ENCODE peak calls at places on chromosomes 2 and 18, in five cellular contexts. T is K562, A is GM12878, M is H1, G is HepG2. W is an unnamed sample.

GRCh38 chr2:70779911-70780580 is 10.4 kb downstream of the FIGLA start:
- DNase-seq in M (no peak), A (no peak), T (no peak), G (no peak), W (no peak)

GRCh38 chr2:64426191-64426952 is 27.6 kb upstream of the LGALSL start:
- DNase-seq in G (no peak), M (no peak), T (no peak), A (no peak), W (no peak)

GRCh38 chr2:97354576-97354975 is 235.1 kb downstream of the ANKRD36B start:
- DNase-seq in A (no peak), G (no peak), M (no peak), T (no peak), W (no peak)

GRCh38 chr2:72886505-72887031 is 640 bp upstream of the SPR start:
- DNase-seq in M (no peak), G (no peak), A (no peak), T (no peak), W (no peak)

GRCh38 chr2:169579044-169579443 is 5.1 kb upstream of the PPIG start:
- DNase-seq in A (no peak), T (no peak), G (no peak), M (no peak), W (no peak)

GRCh38 chr2:198273670-198274069 is 469.3 kb downstream of the PLCL1 start:
- DNase-seq in T (no peak), G (no peak), A (no peak), M (no peak), W (no peak)

GRCh38 chr2:134636714-134637113 is 82.1 kb downstream of the TMEM163 start:
- DNase-seq in M (no peak), G (no peak), T (no peak), A (no peak), W (no peak)

GRCh38 chr2:222315443-222316121 is 16.8 kb upstream of the PAX3 start:
- DNase-seq in G (no peak), A (no peak), T (no peak), M (no peak), W (no peak)

GRCh38 chr2:50401772-50402653 is 629.9 kb downstream of the NRXN1 start:
- DNase-seq in M (peak; percentile 29), T (peak; percentile 43), G (peak; percentile 46), A (no peak), W (peak; percentile 73)

GRCh38 chr2:238936162-238937052 is 88.5 kb downstream of the TWIST2 start:
- DNase-seq in T (no peak), A (no peak), M (no peak), G (no peak), W (no peak)

GRCh38 chr18:2301316-2301715 is 270.0 kb downstream of the METTL4 start:
- DNase-seq in T (no peak), M (no peak), A (no peak), G (no peak), W (no peak)

GRCh38 chr2:101012054-101012705 is 10.1 kb downstream of the RPL31 start:
- DNase-seq in T (no peak), M (no peak), A (peak; percentile 73), G (no peak), W (no peak)

GRCh38 chr2:242031481-242032019 is 162.0 kb downstream of the RTP5 start:
- DNase-seq in A (no peak), M (no peak), T (no peak), G (no peak), W (no peak)

GRCh38 chr2:23137161-23137560 is 247.8 kb upstream of the KLHL29 start:
- DNase-seq in M (no peak), T (no peak), G (no peak), A (no peak), W (no peak)

GRCh38 chr2:1584691-1585485 is 159.4 kb downstream of the PXDN start:
- DNase-seq in A (no peak), M (no peak), G (no peak), T (peak; percentile 5), W (no peak)

GRCh38 chr2:229673676-229674075 is 40.7 kb downstream of the DNER start:
- DNase-seq in T (no peak), G (no peak), M (no peak), A (no peak), W (no peak)

GRCh38 chr2:57141269-57141668 is 905.3 kb upstream of the VRK2 start:
- DNase-seq in A (no peak), M (no peak), T (no peak), G (no peak), W (no peak)

GRCh38 chr2:218642121-218642656 is 17.2 kb downstream of the ZNF142 start:
- DNase-seq in T (no peak), A (no peak), G (no peak), M (no peak), W (no peak)

GRCh38 chr18:31573047-31573446 is 18.6 kb upstream of the TTR start:
- DNase-seq in G (no peak), T (no peak), M (no peak), A (no peak), W (no peak)

GRCh38 chr2:31987454-31987853 is 23.4 kb downstream of the MEMO1 start:
- DNase-seq in M (no peak), A (no peak), T (no peak), G (no peak), W (peak; percentile 33)

GRCh38 chr2:159226059-159226461 is 60.4 kb downstream of the WDSUB1 start:
- DNase-seq in T (peak; percentile 67), G (peak; percentile 23), M (no peak), A (no peak), W (peak; percentile 11)

GRCh38 chr2:159226608-159227007 is 59.9 kb downstream of the WDSUB1 start:
- DNase-seq in G (no peak), M (no peak), A (no peak), T (peak; percentile 36), W (no peak)

GRCh38 chr2:159224061-159224813 is 62.3 kb downstream of the WDSUB1 start:
- DNase-seq in G (no peak), A (no peak), M (no peak), T (no peak), W (no peak)

GRCh38 chr2:159227467-159227866 is 59.0 kb downstream of the WDSUB1 start:
- DNase-seq in T (no peak), A (no peak), M (no peak), G (no peak), W (no peak)

DNA sequence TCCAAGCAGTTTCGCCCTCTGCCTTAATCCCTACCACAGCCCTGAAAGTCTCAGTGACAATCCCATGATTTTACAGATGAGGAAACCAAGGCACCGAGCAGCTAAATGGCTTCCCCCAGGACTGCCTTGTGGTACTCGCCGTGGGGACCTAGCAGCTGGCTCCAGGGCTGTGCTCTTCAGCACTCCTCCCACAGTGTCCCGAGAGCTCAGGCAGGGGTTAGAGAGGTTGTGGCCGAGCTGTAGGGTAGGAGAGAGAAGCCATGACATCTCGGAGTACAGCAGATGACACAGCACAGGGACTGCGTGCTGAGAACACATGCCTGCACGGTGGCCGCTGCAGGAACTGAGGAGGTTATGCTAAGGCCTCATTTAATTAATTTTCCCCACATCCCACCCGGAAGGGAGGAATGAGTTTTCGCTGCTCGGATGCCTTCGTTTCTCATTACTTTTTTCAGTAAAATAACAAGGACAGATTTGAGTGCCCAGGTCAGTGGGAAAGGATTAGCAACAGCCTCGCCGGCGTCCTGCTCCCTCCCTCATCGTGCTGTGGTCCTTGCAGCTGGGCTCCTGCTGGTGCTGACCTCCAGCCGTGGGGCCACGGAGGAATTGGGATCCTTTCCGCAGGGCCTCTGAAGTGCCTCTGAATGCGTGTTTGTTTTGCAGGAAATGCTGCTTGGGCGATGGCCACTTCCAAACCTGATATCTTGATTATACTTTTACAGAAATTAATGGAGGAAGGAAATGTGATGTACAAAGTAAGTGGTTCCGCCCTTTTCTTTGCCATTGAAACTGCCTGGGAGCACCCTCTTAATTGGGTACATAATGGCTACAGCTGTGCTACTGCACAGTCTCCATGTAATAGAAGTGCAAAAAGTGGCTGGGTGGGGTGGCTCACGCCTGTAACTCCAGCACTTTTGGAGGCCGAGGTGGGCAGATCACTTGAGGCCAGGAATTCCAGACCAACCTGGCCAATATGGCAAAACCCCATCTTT is 61.2 kb downstream of the WDSUB1 start:
- DNase-seq in M (no peak), T (no peak), G (no peak), A (no peak), W (no peak)
- TF ChIP-seq HDAC2 in M (no peak), T (no peak), G (no peak), A (no peak), W (no peak)

DNA sequence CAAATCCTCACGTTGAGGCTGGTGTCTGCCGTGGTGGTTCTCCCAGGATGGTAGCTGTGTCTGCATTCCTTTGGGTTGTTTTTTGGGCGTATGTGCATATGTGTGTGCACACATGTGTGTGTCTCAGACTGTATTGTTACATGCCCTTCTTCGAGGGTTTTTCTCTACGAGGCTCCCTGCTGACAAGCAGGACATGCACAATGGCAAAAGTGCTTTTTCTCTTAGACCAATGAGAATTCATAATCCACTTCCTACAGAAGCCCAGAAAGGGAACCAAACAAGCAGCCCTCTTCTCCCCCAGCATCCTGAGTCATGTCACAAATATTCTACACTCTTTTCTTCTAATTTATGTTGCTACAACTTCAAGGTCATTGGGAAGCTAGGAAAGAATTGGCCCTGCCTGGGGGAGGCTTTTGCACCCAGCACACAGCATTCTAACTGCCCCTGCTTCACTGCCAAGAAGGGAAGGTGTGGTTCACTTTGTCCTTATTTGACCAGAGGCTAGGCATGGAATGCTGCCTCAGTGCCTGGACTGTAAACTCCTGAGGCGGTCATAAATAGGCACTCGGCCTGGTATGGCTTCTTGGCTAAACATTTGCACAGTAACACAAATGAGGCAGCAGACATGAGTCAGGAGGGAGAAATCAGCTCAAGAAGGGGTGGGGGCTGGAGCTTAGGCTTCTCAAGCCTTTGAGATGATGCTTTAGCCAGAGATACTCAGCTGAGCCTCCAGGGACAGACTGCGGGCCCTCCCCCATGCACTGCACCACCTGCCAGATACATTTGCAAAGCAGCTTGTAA is 92.6 kb upstream of the KLF7 start:
- DNase-seq in T (no peak), M (peak; percentile 33), A (no peak), G (no peak), W (peak; percentile 97)
- TF ChIP-seq HDAC2 in T (no peak), M (no peak), A (no peak), G (no peak), W (no peak)

GRCh38 chr2:98870516-98871158 is 65.4 kb downstream of the CRACDL start:
- DNase-seq in A (no peak), M (no peak), G (no peak), T (peak; percentile 9), W (no peak)

GRCh38 chr2:98871506-98871905 is 64.5 kb downstream of the CRACDL start:
- DNase-seq in G (no peak), T (no peak), A (no peak), M (no peak), W (no peak)

GRCh38 chr2:98868548-98869271 is 67.3 kb downstream of the CRACDL start:
- DNase-seq in T (no peak), A (no peak), M (no peak), G (peak; percentile 80), W (no peak)

GRCh38 chr2:98869272-98869641 is 66.8 kb downstream of the CRACDL start:
- DNase-seq in T (no peak), A (no peak), G (peak; percentile 20), M (no peak), W (no peak)

GRCh38 chr2:98869868-98870267 is 66.2 kb downstream of the CRACDL start:
- DNase-seq in A (no peak), T (no peak), G (no peak), M (no peak), W (no peak)
- TF ChIP-seq HDAC2 in A (no peak), T (no peak), G (no peak), M (no peak), W (no peak)

DNA sequence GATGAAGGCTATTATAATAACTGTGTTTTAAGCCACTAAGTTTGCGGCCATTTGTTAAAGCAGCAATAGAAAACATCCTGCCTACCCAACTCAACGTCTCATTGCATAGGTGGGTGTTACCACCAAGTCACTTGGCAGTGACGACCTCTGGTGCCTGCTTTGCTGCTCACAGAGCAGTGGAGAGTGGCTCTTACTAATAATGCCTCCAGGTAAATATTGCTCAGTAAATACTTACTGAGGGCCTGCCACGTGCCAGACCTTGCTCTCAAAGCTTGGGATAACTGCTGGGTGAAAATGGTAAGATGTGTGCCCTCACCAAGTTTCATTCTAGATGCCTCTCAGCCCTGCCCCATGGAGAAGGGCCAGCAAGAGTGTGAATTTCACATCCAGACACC is 27.7 kb downstream of the ITGA6 start:
- DNase-seq in M (no peak), A (no peak), G (no peak), T (no peak), W (no peak)
- TF ChIP-seq HDAC2 in M (no peak), A (no peak), G (no peak), T (no peak), W (no peak)